ENCODE peak calls at places on chromosome 13, in eight cellular contexts. I is pancreas, Q is stomach, K is Panc1, V is IMR-90, M is neuronal stem cell, H is thyroid gland, J is A673. N is an unnamed sample.

GRCh38 chr13:75881109-75881775 is 245.1 kb downstream of the LMO7 start:
- DNase-seq in H (no peak), V (peak; percentile 77), Q (no peak), M (no peak), I (no peak), J (no peak), K (no peak), N (no peak)

GRCh38 chr13:110964229-110965037 is 49.6 kb upstream of the ANKRD10 start:
- DNase-seq in J (no peak), M (no peak), H (no peak), K (no peak), I (no peak), Q (no peak), V (no peak), N (no peak)

GRCh38 chr13:28423010-28423409 is 71.9 kb downstream of the FLT1 start:
- DNase-seq in I (no peak), K (no peak), M (no peak), Q (no peak), J (no peak), V (no peak), H (no peak), N (peak; percentile 61)

GRCh38 chr13:87035538-87035937 is 635.6 kb upstream of the SLITRK5 start:
- DNase-seq in J (no peak), K (no peak), I (no peak), M (no peak), H (no peak), V (no peak), Q (no peak), N (no peak)

GRCh38 chr13:110811751-110812110 is 98.2 kb downstream of the ING1 start:
- DNase-seq in I (no peak), M (no peak), J (no peak), H (no peak), K (no peak), V (no peak), Q (no peak), N (no peak)

GRCh38 chr13:111211789-111212516 is 96.8 kb downstream of the ARHGEF7 start:
- DNase-seq in K (no peak), H (no peak), Q (no peak), M (no peak), J (peak; percentile 45), V (peak; percentile 33), I (no peak), N (no peak)

GRCh38 chr13:91347996-91348905 is 764 bp downstream of the MIR17HG start:
- DNase-seq in J (peak; percentile 59), H (peak; percentile 46), V (no peak), I (peak; percentile 38), M (peak; percentile 18), K (no peak), Q (peak; percentile 53), N (peak; percentile 72)

GRCh38 chr13:99384468-99384867 is 77.3 kb upstream of the GPR183 start:
- DNase-seq in J (no peak), V (no peak), K (no peak), I (no peak), Q (no peak), H (no peak), M (no peak), N (no peak)

GRCh38 chr13:44403720-44404063 is 30.1 kb downstream of the SERP2 start:
- DNase-seq in Q (no peak), H (peak; percentile 30), V (no peak), J (no peak), I (no peak), M (no peak), K (no peak), N (no peak)

GRCh38 chr13:46804391-46804815 is 7.4 kb upstream of the ESD start:
- DNase-seq in I (no peak), V (peak; percentile 98), M (no peak), Q (no peak), H (no peak), J (no peak), K (peak; percentile 46), N (no peak)
- H3K9me3 ChIP-seq in I (no peaks in the 10 kb centered on the region), V (no peaks in the 10 kb centered on the region), M (no peaks in the 10 kb centered on the region), Q (no peaks in the 10 kb centered on the region), H (no peaks in the 10 kb centered on the region), J (no peaks in the 10 kb centered on the region), K (no peaks in the 10 kb centered on the region), N (no peaks in the 10 kb centered on the region)

GRCh38 chr13:106299616-106300015 is 235.8 kb downstream of the EFNB2 start:
- DNase-seq in H (no peak), J (no peak), I (no peak), K (no peak), M (no peak), Q (no peak), V (no peak), N (no peak)

GRCh38 chr13:106296723-106297122 is 238.7 kb downstream of the EFNB2 start:
- DNase-seq in Q (no peak), H (no peak), M (no peak), V (no peak), I (no peak), J (no peak), K (no peak), N (no peak)

GRCh38 chr13:106297283-106297682 is 238.2 kb downstream of the EFNB2 start:
- DNase-seq in H (no peak), K (no peak), V (no peak), Q (no peak), I (no peak), M (no peak), J (no peak), N (peak; percentile 54)

GRCh38 chr13:106291006-106291405 is 244.5 kb downstream of the EFNB2 start:
- DNase-seq in I (no peak), V (peak; percentile 76), M (no peak), K (no peak), H (no peak), J (no peak), Q (no peak), N (no peak)

GRCh38 chr13:106295971-106296370 is 239.5 kb downstream of the EFNB2 start:
- DNase-seq in K (no peak), H (no peak), I (no peak), M (no peak), Q (no peak), V (no peak), J (no peak), N (no peak)
- H3K4me3 ChIP-seq in K (no peak overlapping the region), H (no peak overlapping the region), I (no peak overlapping the region), M (no peak overlapping the region), Q (no peak overlapping the region), V (no peak overlapping the region), J (no peak overlapping the region), N (no peak overlapping the region)

DNA sequence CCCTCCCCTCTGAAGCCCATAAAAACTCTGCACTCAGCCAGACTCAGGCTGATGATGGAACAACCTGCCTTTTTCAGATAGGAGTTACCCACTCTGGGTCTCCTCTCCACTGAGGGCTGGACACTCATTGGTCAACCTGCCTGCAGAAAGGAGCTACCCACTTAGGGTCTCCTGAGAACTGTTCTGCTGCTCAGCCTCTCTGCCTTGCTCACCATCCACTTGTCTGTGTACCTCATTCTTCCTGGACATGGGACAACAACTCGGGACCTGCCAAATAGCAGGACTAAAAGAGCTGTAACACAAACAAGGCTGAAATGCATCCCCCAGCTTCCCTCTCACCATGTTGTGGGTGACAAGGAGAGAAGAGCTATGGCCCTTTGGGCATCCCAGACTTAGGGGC is 18.4 kb upstream of the RCBTB2 start:
- DNase-seq in Q (no peak), H (no peak), J (no peak), K (no peak), V (no peak), I (no peak), M (no peak), N (no peak)
- H3K9me3 ChIP-seq in Q (peaks cover 6% of the 10 kb centered on the region), H (no peaks in the 10 kb centered on the region), J (peaks cover 5% of the 10 kb centered on the region), K (peaks cover 13% of the 10 kb centered on the region), V (peaks cover 9% of the 10 kb centered on the region), I (no peaks in the 10 kb centered on the region), M (peaks cover 16% of the 10 kb centered on the region), N (peaks cover 8% of the 10 kb centered on the region)

DNA sequence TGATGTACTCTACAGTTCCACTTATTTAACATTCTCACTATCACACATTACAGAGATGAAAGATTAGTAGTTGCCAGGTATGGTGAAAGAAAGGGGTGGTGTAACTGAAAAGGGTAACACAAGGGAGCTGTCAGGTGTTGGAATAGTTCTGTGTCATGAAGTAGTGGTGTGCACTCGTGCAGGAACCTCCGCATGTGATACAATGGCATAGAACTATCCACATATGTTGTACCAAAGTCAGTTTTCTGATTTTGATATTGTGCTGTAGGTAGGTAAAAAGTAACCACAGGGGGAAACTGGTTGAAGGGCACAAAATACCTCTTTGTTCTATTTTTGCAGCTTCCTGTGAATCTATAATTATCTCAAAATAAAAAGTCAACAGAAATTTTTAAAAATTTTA is 24.4 kb upstream of the RPL21 start:
- DNase-seq in J (no peak), M (no peak), I (no peak), H (no peak), V (no peak), K (no peak), Q (no peak), N (no peak)
- H3K4me3 ChIP-seq in J (no peak overlapping the region), M (no peak overlapping the region), I (no peak overlapping the region), H (no peak overlapping the region), V (no peak overlapping the region), K (no peak overlapping the region), Q (no peak overlapping the region), N (no peak overlapping the region)

DNA sequence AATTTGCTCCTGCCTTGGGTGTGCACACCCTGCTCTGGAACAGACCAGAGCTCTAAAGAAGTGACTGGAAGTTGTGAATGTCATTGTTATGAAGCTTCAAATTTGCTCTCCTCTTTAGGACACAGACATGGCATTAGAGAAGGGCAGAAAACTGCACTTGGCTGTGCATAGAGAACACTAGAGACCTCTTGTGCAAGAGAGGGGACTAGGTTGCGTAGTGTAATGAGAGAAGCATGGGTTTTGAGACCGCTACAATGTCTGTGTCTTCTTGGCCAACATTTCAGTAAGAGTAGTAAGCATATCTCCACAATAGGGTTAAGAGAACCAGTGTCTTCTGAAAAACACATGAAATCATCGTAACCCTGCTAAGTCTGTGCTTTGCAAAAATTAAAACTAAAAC is 423.3 kb downstream of the SPRY2 start:
- DNase-seq in V (no peak), I (no peak), M (no peak), K (no peak), J (no peak), H (no peak), Q (no peak), N (no peak)
- H3K9me3 ChIP-seq in V (no peaks in the 10 kb centered on the region), I (no peaks in the 10 kb centered on the region), M (peaks cover 8% of the 10 kb centered on the region), K (no peaks in the 10 kb centered on the region), J (peaks cover 7% of the 10 kb centered on the region), H (no peaks in the 10 kb centered on the region), Q (no peaks in the 10 kb centered on the region), N (peaks cover 4% of the 10 kb centered on the region)